ENCODE peak calls at places on chromosome 7, in five cellular contexts. One of them, this sample, is unnamed.

GRCh38 chr7:103387267-103387666 is 39.8 kb downstream of the PSMC2 start:
- DNase-seq in M059J: no peak
- DNase-seq in A549: no peak
- DNase-seq in stimulated activated CD8-positive, alpha-beta memory T cell treated with anti-CD3 and anti-CD28 coated beads, Interleukin-7, amount 100 ng/mL, for 4 hours: no peak
- DNase-seq in psoas muscle: no peak
- DNase-seq in this sample: no peak

GRCh38 chr7:121579639-121580038 is 183.5 kb upstream of the FAM3C start:
- DNase-seq in M059J: no peak
- DNase-seq in A549: no peak
- DNase-seq in stimulated activated CD8-positive, alpha-beta memory T cell treated with anti-CD3 and anti-CD28 coated beads, Interleukin-7, amount 100 ng/mL, for 4 hours: no peak
- DNase-seq in psoas muscle: no peak
- DNase-seq in this sample: no peak

GRCh38 chr7:70736715-70737460 is 395.1 kb upstream of the GALNT17 start:
- DNase-seq in M059J: peak; percentile 78
- DNase-seq in A549: no peak
- DNase-seq in stimulated activated CD8-positive, alpha-beta memory T cell treated with anti-CD3 and anti-CD28 coated beads, Interleukin-7, amount 100 ng/mL, for 4 hours: no peak
- DNase-seq in psoas muscle: no peak
- DNase-seq in this sample: no peak

GRCh38 chr7:123215350-123215749 is 15.6 kb upstream of the SLC13A1 start:
- DNase-seq in M059J: no peak
- DNase-seq in A549: no peak
- DNase-seq in stimulated activated CD8-positive, alpha-beta memory T cell treated with anti-CD3 and anti-CD28 coated beads, Interleukin-7, amount 100 ng/mL, for 4 hours: no peak
- DNase-seq in psoas muscle: no peak
- DNase-seq in this sample: no peak

GRCh38 chr7:80370587-80370986 is 141.3 kb downstream of the GNAT3 start:
- DNase-seq in M059J: no peak
- DNase-seq in A549: no peak
- DNase-seq in stimulated activated CD8-positive, alpha-beta memory T cell treated with anti-CD3 and anti-CD28 coated beads, Interleukin-7, amount 100 ng/mL, for 4 hours: no peak
- DNase-seq in psoas muscle: no peak
- DNase-seq in this sample: no peak

GRCh38 chr7:142549007-142549406 is 200.3 kb upstream of the PRSS1 start:
- DNase-seq in M059J: peak; percentile 83
- DNase-seq in A549: no peak
- DNase-seq in stimulated activated CD8-positive, alpha-beta memory T cell treated with anti-CD3 and anti-CD28 coated beads, Interleukin-7, amount 100 ng/mL, for 4 hours: no peak
- DNase-seq in psoas muscle: no peak
- DNase-seq in this sample: no peak

GRCh38 chr7:22725585-22725984 is 1.4 kb upstream of the IL6 start:
- DNase-seq in M059J: peak; percentile 43
- DNase-seq in A549: peak; percentile 40
- DNase-seq in stimulated activated CD8-positive, alpha-beta memory T cell treated with anti-CD3 and anti-CD28 coated beads, Interleukin-7, amount 100 ng/mL, for 4 hours: no peak
- DNase-seq in psoas muscle: no peak
- DNase-seq in this sample: no peak

GRCh38 chr7:129828989-129829676 is 123.6 kb downstream of the UBE2H start:
- DNase-seq in M059J: no peak
- DNase-seq in A549: no peak
- DNase-seq in stimulated activated CD8-positive, alpha-beta memory T cell treated with anti-CD3 and anti-CD28 coated beads, Interleukin-7, amount 100 ng/mL, for 4 hours: no peak
- DNase-seq in psoas muscle: no peak
- DNase-seq in this sample: no peak

GRCh38 chr7:46549347-46549746 is 628.3 kb upstream of the IGFBP3 start:
- DNase-seq in M059J: no peak
- DNase-seq in A549: no peak
- DNase-seq in stimulated activated CD8-positive, alpha-beta memory T cell treated with anti-CD3 and anti-CD28 coated beads, Interleukin-7, amount 100 ng/mL, for 4 hours: no peak
- DNase-seq in psoas muscle: no peak
- DNase-seq in this sample: no peak

GRCh38 chr7:21547511-21547910 is 4.7 kb downstream of the DNAH11 start:
- DNase-seq in M059J: peak; percentile 45
- DNase-seq in A549: no peak
- DNase-seq in stimulated activated CD8-positive, alpha-beta memory T cell treated with anti-CD3 and anti-CD28 coated beads, Interleukin-7, amount 100 ng/mL, for 4 hours: no peak
- DNase-seq in psoas muscle: no peak
- DNase-seq in this sample: no peak

GRCh38 chr7:150314639-150315239 is 8.4 kb upstream of the LRRC61 start:
- DNase-seq in M059J: no peak
- DNase-seq in A549: no peak
- DNase-seq in stimulated activated CD8-positive, alpha-beta memory T cell treated with anti-CD3 and anti-CD28 coated beads, Interleukin-7, amount 100 ng/mL, for 4 hours: no peak
- DNase-seq in psoas muscle: no peak
- DNase-seq in this sample: no peak

GRCh38 chr7:100793806-100794660 is 33.3 kb downstream of the EPHB4 start:
- DNase-seq in M059J: peak; percentile 33
- DNase-seq in A549: no peak
- DNase-seq in stimulated activated CD8-positive, alpha-beta memory T cell treated with anti-CD3 and anti-CD28 coated beads, Interleukin-7, amount 100 ng/mL, for 4 hours: no peak
- DNase-seq in psoas muscle: no peak
- DNase-seq in this sample: no peak

GRCh38 chr7:130868150-130868549 is 134.1 kb upstream of the KLF14 start:
- DNase-seq in M059J: no peak
- DNase-seq in A549: no peak
- DNase-seq in stimulated activated CD8-positive, alpha-beta memory T cell treated with anti-CD3 and anti-CD28 coated beads, Interleukin-7, amount 100 ng/mL, for 4 hours: no peak
- DNase-seq in psoas muscle: no peak
- DNase-seq in this sample: no peak

GRCh38 chr7:150801946-150802771 is 1.6 kb downstream of the TMEM176A start:
- DNase-seq in M059J: no peak
- DNase-seq in A549: no peak
- DNase-seq in stimulated activated CD8-positive, alpha-beta memory T cell treated with anti-CD3 and anti-CD28 coated beads, Interleukin-7, amount 100 ng/mL, for 4 hours: no peak
- DNase-seq in psoas muscle: no peak
- DNase-seq in this sample: no peak

GRCh38 chr7:19928247-19928646 is 154.8 kb upstream of the TMEM196 start:
- DNase-seq in M059J: no peak
- DNase-seq in A549: no peak
- DNase-seq in stimulated activated CD8-positive, alpha-beta memory T cell treated with anti-CD3 and anti-CD28 coated beads, Interleukin-7, amount 100 ng/mL, for 4 hours: no peak
- DNase-seq in psoas muscle: no peak
- DNase-seq in this sample: no peak

GRCh38 chr7:142362349-142362748 is 104.5 kb upstream of the PRSS58 start:
- DNase-seq in M059J: no peak
- DNase-seq in A549: no peak
- DNase-seq in stimulated activated CD8-positive, alpha-beta memory T cell treated with anti-CD3 and anti-CD28 coated beads, Interleukin-7, amount 100 ng/mL, for 4 hours: no peak
- DNase-seq in psoas muscle: no peak
- DNase-seq in this sample: no peak

GRCh38 chr7:44439933-44440332 is 50.5 kb downstream of the NUDCD3 start:
- DNase-seq in M059J: no peak
- DNase-seq in A549: no peak
- DNase-seq in stimulated activated CD8-positive, alpha-beta memory T cell treated with anti-CD3 and anti-CD28 coated beads, Interleukin-7, amount 100 ng/mL, for 4 hours: no peak
- DNase-seq in psoas muscle: no peak
- DNase-seq in this sample: no peak

GRCh38 chr7:739455-739963 is 12.4 kb upstream of the PRKAR1B start:
- DNase-seq in M059J: no peak
- DNase-seq in A549: no peak
- DNase-seq in stimulated activated CD8-positive, alpha-beta memory T cell treated with anti-CD3 and anti-CD28 coated beads, Interleukin-7, amount 100 ng/mL, for 4 hours: no peak
- DNase-seq in psoas muscle: no peak
- DNase-seq in this sample: no peak

GRCh38 chr7:83739527-83739926 is 90.6 kb upstream of the SEMA3E start:
- DNase-seq in M059J: no peak
- DNase-seq in A549: no peak
- DNase-seq in stimulated activated CD8-positive, alpha-beta memory T cell treated with anti-CD3 and anti-CD28 coated beads, Interleukin-7, amount 100 ng/mL, for 4 hours: no peak
- DNase-seq in psoas muscle: no peak
- DNase-seq in this sample: no peak

GRCh38 chr7:85070967-85071628 is 115.8 kb downstream of the SEMA3D start:
- DNase-seq in M059J: no peak
- DNase-seq in A549: no peak
- DNase-seq in stimulated activated CD8-positive, alpha-beta memory T cell treated with anti-CD3 and anti-CD28 coated beads, Interleukin-7, amount 100 ng/mL, for 4 hours: no peak
- DNase-seq in psoas muscle: no peak
- DNase-seq in this sample: no peak

GRCh38 chr7:105643384-105643783 is 62.1 kb upstream of the EFCAB10 start:
- DNase-seq in M059J: no peak
- DNase-seq in A549: no peak
- DNase-seq in stimulated activated CD8-positive, alpha-beta memory T cell treated with anti-CD3 and anti-CD28 coated beads, Interleukin-7, amount 100 ng/mL, for 4 hours: no peak
- DNase-seq in psoas muscle: peak; percentile 50
- DNase-seq in this sample: no peak

GRCh38 chr7:33707427-33707826 is 197.9 kb upstream of the BMPER start:
- DNase-seq in M059J: no peak
- DNase-seq in A549: no peak
- DNase-seq in stimulated activated CD8-positive, alpha-beta memory T cell treated with anti-CD3 and anti-CD28 coated beads, Interleukin-7, amount 100 ng/mL, for 4 hours: peak; percentile 13
- DNase-seq in psoas muscle: no peak
- DNase-seq in this sample: no peak

GRCh38 chr7:76220185-76221057 is 18.7 kb downstream of the SRRM3 start:
- DNase-seq in M059J: peak; percentile 47
- DNase-seq in A549: peak; percentile 73
- DNase-seq in stimulated activated CD8-positive, alpha-beta memory T cell treated with anti-CD3 and anti-CD28 coated beads, Interleukin-7, amount 100 ng/mL, for 4 hours: no peak
- DNase-seq in psoas muscle: peak; percentile 25
- DNase-seq in this sample: no peak

GRCh38 chr7:140631006-140631405 is 9.6 kb downstream of the DENND2A start:
- DNase-seq in M059J: no peak
- DNase-seq in A549: no peak
- DNase-seq in stimulated activated CD8-positive, alpha-beta memory T cell treated with anti-CD3 and anti-CD28 coated beads, Interleukin-7, amount 100 ng/mL, for 4 hours: no peak
- DNase-seq in psoas muscle: no peak
- DNase-seq in this sample: no peak

GRCh38 chr7:69868921-69869320 is 270.6 kb downstream of the AUTS2 start:
- DNase-seq in M059J: no peak
- DNase-seq in A549: no peak
- DNase-seq in stimulated activated CD8-positive, alpha-beta memory T cell treated with anti-CD3 and anti-CD28 coated beads, Interleukin-7, amount 100 ng/mL, for 4 hours: no peak
- DNase-seq in psoas muscle: no peak
- DNase-seq in this sample: no peak

GRCh38 chr7:83648464-83649241 is at the start of gene SEMA3E:
- DNase-seq in M059J: peak; percentile 9
- DNase-seq in A549: peak; percentile 61
- DNase-seq in stimulated activated CD8-positive, alpha-beta memory T cell treated with anti-CD3 and anti-CD28 coated beads, Interleukin-7, amount 100 ng/mL, for 4 hours: no peak
- DNase-seq in psoas muscle: no peak
- DNase-seq in this sample: peak; percentile 5

This sample was measured in left colon.